ENCODE peak calls at places on chromosomes 7 and 10, in nine cellular contexts. B is HCT116, E is OCI-LY7, W is fibroblast of lung, I is lung, G is PC-3, N is neuronal stem cell, J is DND-41, M is GM23248. C is an unnamed sample. For H3K4me1, the result is how much of the 10 kb centered on the place peaks cover.

GRCh38 chr10:102405632-102406031 is 10.1 kb downstream of the NFKB2 start:
- DNase-seq in B (no peak), J (peak), W (no peak), G (no peak), E (no peak), N (no peak), M (no peak), I (no peak), C (no peak)

GRCh38 chr10:123891147-123892011 is at the start of gene CPXM2:
- DNase-seq in N (no peak), M (peak), E (no peak), G (no peak), W (no peak), B (no peak), J (no peak), I (no peak), C (no peak)

GRCh38 chr7:4742852-4743251 is 32.6 kb upstream of the AP5Z1 start:
- DNase-seq in J (no peak), E (no peak), M (peak), I (no peak), B (no peak), W (peak), N (no peak), G (no peak), C (no peak)

GRCh38 chr7:109939207-109939606 is 1151.7 kb upstream of the LRRN3 start:
- DNase-seq in J (no peak), B (no peak), N (no peak), G (no peak), E (no peak), I (no peak), M (no peak), W (no peak), C (no peak)

GRCh38 chr7:47819054-47819920 is 129.0 kb downstream of the PKD1L1 start:
- DNase-seq in B (peak), I (peak), N (peak), E (peak), G (peak), J (peak), M (peak), W (peak), C (no peak)

GRCh38 chr10:127977368-127978009 is 70.6 kb downstream of the PTPRE start:
- DNase-seq in G (peak), M (peak), J (no peak), E (no peak), B (no peak), I (peak), W (peak), N (no peak), C (no peak)

GRCh38 chr7:155289107-155289506 is 8.6 kb upstream of the INSIG1 start:
- DNase-seq in N (no peak), B (no peak), E (no peak), M (no peak), G (no peak), W (no peak), J (no peak), I (no peak), C (no peak)

GRCh38 chr10:6140141-6140841 is 51.5 kb downstream of the RBM17 start:
- DNase-seq in G (no peak), M (no peak), W (no peak), B (no peak), N (no peak), J (peak), E (no peak), I (no peak), C (peak)

GRCh38 chr7:150322833-150323681 is at the start of the genes ACTR3C and LRRC61:
- DNase-seq in N (no peak), E (no peak), J (peak), B (no peak), G (peak), M (no peak), I (peak), W (peak), C (peak)

GRCh38 chr10:71748671-71749191 is 24.6 kb downstream of the VSIR start:
- DNase-seq in W (no peak), N (no peak), I (peak), G (no peak), B (no peak), E (peak), J (peak), M (no peak), C (peak)

GRCh38 chr10:34504534-34504933 is 310.6 kb downstream of the PARD3 start:
- DNase-seq in M (peak), E (no peak), J (no peak), B (peak), W (peak), I (no peak), N (no peak), G (peak), C (no peak)

GRCh38 chr7:84735021-84735420 is 451.8 kb downstream of the SEMA3D start:
- DNase-seq in G (no peak), B (no peak), I (no peak), M (peak), W (peak), J (no peak), E (no peak), N (no peak), C (no peak)

GRCh38 chr7:37414352-37414983 is 34.2 kb downstream of the ELMO1 start:
- DNase-seq in M (no peak), I (no peak), E (no peak), W (no peak), J (no peak), N (no peak), G (no peak), B (no peak), C (no peak)

DNA sequence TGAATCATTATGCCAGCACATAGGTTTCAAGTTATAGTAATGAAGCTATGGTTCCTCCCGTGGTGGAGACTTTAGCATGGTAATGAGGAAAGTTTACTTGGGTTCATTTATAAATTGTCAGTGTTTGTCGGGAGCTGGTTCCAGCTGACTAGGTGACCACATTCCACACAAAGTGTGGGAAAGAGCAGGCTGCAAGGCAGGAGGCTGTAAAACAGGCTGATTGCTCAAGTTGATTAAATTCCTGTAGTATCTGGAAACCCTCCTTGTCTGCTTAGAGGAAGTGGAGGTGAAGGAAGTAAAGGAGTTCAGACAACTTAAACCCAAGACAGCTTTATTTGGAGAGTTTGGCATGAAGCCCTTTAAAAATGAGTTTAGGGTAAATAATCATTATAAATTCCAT is 78.8 kb downstream of the SRI start:
- DNase-seq in I (no peak), M (no peak), B (no peak), G (peak), W (peak), J (no peak), E (no peak), N (no peak), C (no peak)
- H3K27ac ChIP-seq in I (no peak), M (no peak), B (no peak), G (no peak), W (no peak), J (no peak), E (no peak), N (no peak), C (no peak)

DNA sequence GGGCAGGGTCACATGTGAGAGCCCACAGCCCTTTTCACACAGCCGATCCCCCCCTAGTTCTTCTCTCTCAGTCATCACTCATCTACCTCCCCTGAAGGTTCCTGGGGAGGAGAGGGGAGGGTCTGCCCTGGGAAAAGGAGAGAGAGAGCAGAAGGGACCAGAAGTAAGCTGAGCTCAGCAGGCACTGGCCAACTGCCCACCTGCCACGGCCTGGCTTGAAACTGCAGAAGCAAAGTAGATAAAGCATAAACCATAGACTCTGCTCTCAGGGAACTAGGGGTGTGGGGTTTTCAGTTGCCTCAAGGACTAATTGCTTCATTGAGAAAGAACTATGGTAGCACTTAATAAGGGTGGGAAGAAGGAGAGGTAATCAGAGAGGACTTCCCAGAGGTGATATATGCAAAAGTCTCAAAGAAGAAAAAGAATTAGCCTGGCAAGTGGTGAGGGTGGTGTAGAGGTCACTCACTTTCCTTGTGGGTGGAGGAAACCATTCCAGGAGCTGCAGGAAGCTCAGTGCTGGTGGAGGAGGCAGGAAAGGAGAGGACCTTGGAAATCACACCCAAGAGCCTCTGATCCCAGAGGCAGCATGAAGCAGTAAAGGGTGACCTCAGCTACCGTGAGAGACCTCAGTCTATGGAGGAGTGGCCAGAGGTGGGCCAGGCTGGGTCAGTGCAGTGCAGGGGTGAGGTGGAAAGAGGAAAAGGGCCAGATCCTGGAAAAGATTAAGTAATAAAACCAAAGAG is 17.2 kb downstream of the PILRA start:
- DNase-seq in W (no peak), J (no peak), M (no peak), E (no peak), N (no peak), B (no peak), I (no peak), G (no peak), C (no peak)
- H3K4me1 ChIP-seq in W (under half), J (under half), M (under half), E (under half), N (under half), B (under half), I (under half), G (under half), C (under half)

GRCh38 chr10:61845950-61846268 is 55.6 kb upstream of the ARID5B start:
- DNase-seq in W (peak), I (no peak), G (no peak), N (no peak), B (no peak), J (no peak), E (no peak), M (no peak), C (no peak)
- H3K27ac ChIP-seq in W (no peak), I (no peak), G (no peak), N (no peak), B (no peak), J (no peak), E (no peak), M (no peak), C (no peak)

DNA sequence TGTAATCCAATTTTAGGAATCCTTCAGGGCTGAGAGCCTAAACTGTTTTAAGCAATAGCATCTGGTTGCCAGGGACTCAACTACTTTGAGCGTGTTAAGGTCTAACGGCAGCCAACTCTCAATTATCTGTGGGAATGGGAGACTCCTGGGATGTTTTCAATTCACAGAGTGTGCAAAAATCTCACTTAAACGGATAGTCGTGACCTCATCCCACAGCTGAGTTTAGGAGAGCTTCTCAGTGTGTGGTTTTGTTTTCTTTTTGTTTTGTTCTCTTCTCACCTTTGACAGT is 291.8 kb downstream of the AUTS2 start:
- DNase-seq in B (no peak), E (peak), N (no peak), I (no peak), J (no peak), G (no peak), M (no peak), W (no peak), C (no peak)
- H3K4me1 ChIP-seq in B (under half), E (half or more), N (under half), I (under half), J (under half), G (under half), M (under half), W (under half), C (under half)